ENCODE peak calls at places on chromosome 22, in nine cellular contexts. I is transverse colon, V is bronchial epithelial cell, T is H1, X is epithelial cell of esophagus, L is HCT116, Z is prostate gland, A is Peyer's patch, S is thoracic aorta. B is an unnamed sample.

GRCh38 chr22:45771711-45772110 is 100.1 kb downstream of the ATXN10 start:
- DNase-seq in T (no peak), L (no peak), X (no peak), S (no peak), A (no peak), I (no peak), Z (no peak), V (no peak), B (no peak)

GRCh38 chr22:35648066-35649025 is at the start of gene APOL6:
- DNase-seq in T (peak; percentile 47), S (no peak), L (no peak), V (peak; percentile 49), I (peak; percentile 67), A (peak; percentile 58), X (peak; percentile 57), Z (peak; percentile 58), B (no peak)

GRCh38 chr22:31080164-31080847 is 812 bp upstream of the SMTN start:
- DNase-seq in L (no peak), T (peak; percentile 67), I (no peak), X (no peak), V (no peak), A (no peak), Z (no peak), S (no peak), B (no peak)

GRCh38 chr22:30763815-30764686 is 69.4 kb downstream of the OSBP2 start:
- DNase-seq in A (no peak), L (peak; percentile 59), I (peak; percentile 45), S (no peak), T (peak; percentile 61), X (peak; percentile 96), Z (peak; percentile 68), V (peak; percentile 89), B (peak; percentile 46)

GRCh38 chr22:50469377-50470305 is 5.2 kb downstream of the SBF1 start:
- DNase-seq in L (peak; percentile 8), T (no peak), S (no peak), A (peak; percentile 99), V (peak; percentile 78), X (peak; percentile 81), Z (peak; percentile 56), I (peak; percentile 95), B (peak; percentile 25)

GRCh38 chr22:49856343-49856742 is 2.7 kb downstream of the ZBED4 start:
- DNase-seq in V (no peak), A (no peak), L (no peak), T (no peak), X (no peak), S (no peak), I (no peak), Z (no peak), B (no peak)

GRCh38 chr22:27614291-27615007 is 187.1 kb downstream of the MN1 start:
- DNase-seq in Z (no peak), T (no peak), X (no peak), S (no peak), A (no peak), L (no peak), V (no peak), I (no peak), B (no peak)

GRCh38 chr22:31625661-31626426 is 36.2 kb downstream of the PISD start:
- DNase-seq in I (peak; percentile 33), L (no peak), S (no peak), A (no peak), Z (peak; percentile 58), V (no peak), T (peak; percentile 84), X (peak; percentile 71), B (no peak)

GRCh38 chr22:25759825-25760231 is 17.8 kb downstream of the MYO18B start:
- DNase-seq in A (no peak), T (no peak), Z (no peak), X (peak; percentile 96), V (peak; percentile 99), I (no peak), S (peak; percentile 44), L (no peak), B (no peak)

GRCh38 chr22:39518124-39518786 is 2.1 kb upstream of the ATF4 start:
- DNase-seq in V (no peak), Z (no peak), I (no peak), S (no peak), L (no peak), A (no peak), X (no peak), T (no peak), B (no peak)

GRCh38 chr22:45968003-45968650 is 8.8 kb downstream of the WNT7B start:
- DNase-seq in Z (no peak), V (no peak), I (no peak), X (no peak), A (no peak), L (no peak), T (no peak), S (no peak), B (no peak)

GRCh38 chr22:46196268-46196667 is 45.9 kb downstream of the PPARA start:
- DNase-seq in I (peak; percentile 66), S (no peak), L (no peak), Z (peak; percentile 31), V (no peak), A (no peak), X (no peak), T (no peak), B (no peak)

GRCh38 chr22:25746012-25746373 is 4.0 kb downstream of the MYO18B start:
- DNase-seq in A (no peak), T (no peak), L (no peak), Z (no peak), V (peak; percentile 66), X (peak; percentile 65), I (no peak), S (no peak), B (no peak)

GRCh38 chr22:49182416-49182815 is 645.3 kb downstream of the BRD1 start:
- DNase-seq in L (no peak), Z (no peak), A (no peak), T (no peak), I (no peak), S (no peak), X (no peak), V (no peak), B (no peak)

GRCh38 chr22:22941831-22942510 is 54.4 kb downstream of the IGLL5 start:
- DNase-seq in I (peak; percentile 4), T (peak; percentile 34), X (no peak), Z (no peak), V (no peak), S (no peak), A (peak; percentile 15), L (no peak), B (no peak)

GRCh38 chr22:23035557-23036277 is 34.6 kb upstream of the GNAZ start:
- DNase-seq in S (no peak), L (no peak), Z (no peak), I (no peak), V (no peak), T (no peak), A (peak; percentile 77), X (no peak), B (peak; percentile 6)

DNA sequence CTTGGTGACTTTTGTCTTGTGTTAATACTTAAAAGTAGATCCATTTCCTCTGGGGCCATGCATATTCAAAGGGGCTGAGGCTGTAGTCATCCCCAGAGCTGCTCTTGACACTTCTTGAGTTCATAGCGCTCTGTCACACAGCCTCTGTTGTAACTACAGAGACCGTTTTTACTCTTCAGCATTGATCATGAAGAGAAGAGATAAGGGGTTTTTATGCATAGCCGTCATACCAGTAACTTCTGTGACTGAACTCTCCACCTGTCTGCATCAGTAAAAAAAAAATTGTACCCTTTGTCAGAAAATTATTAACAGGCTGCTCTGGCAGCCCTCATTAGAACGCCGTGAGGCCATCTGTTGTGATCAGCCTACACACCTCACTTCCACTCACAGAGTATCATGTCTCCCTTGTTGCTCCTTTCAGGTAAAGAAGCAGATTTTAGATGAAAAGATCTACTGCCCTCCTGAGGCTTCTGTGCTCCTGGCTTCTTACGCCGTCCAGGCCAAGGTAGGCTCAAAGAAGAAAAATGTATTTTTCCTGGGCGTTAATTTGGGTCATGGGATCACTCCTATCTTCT is 38.4 kb downstream of the NF2 start:
- DNase-seq in I (no peak), X (no peak), S (no peak), V (no peak), A (no peak), T (no peak), L (no peak), Z (no peak), B (no peak)
- TF ChIP-seq CTCF in I (no peak), X (no peak), S (no peak), V (no peak), A (no peak), T (no peak), L (no peak), Z (no peak), B (no peak)

GRCh38 chr22:20267441-20268288 is 453 bp downstream of the RTN4R start:
- DNase-seq in A (no peak), T (peak; percentile 59), I (peak; percentile 31), X (peak; percentile 33), S (no peak), V (no peak), L (no peak), Z (no peak), B (no peak)
- H3K4me3 ChIP-seq in A (peak overlapping the region; percentile 67), T (peak overlapping the region; percentile 30), I (peak overlapping the region; percentile 57), X (peak overlapping the region; percentile 38), S (peak overlapping the region; percentile 70), V (peak overlapping the region; percentile 55), L (peak overlapping the region; percentile 50), Z (peak overlapping the region; percentile 37), B (peak overlapping the region; percentile 30)

GRCh38 chr22:38214248-38215056 is 12.7 kb downstream of the MAFF start:
- DNase-seq in S (no peak), L (no peak), T (peak; percentile 95), Z (peak; percentile 42), I (peak; percentile 83), A (peak; percentile 79), V (peak; percentile 43), X (peak; percentile 72), B (no peak)
- TF ChIP-seq CTCF in S (peak; percentile 23), L (no peak), T (no peak), Z (peak; percentile 28), I (no peak), A (peak; percentile 27), V (peak; percentile 36), X (peak; percentile 12), B (no peak)

GRCh38 chr22:47337161-47337621 is 574.7 kb downstream of the TBC1D22A start:
- DNase-seq in V (peak; percentile 16), Z (peak; percentile 59), I (peak; percentile 14), A (no peak), X (peak; percentile 4), L (peak; percentile 76), T (no peak), S (no peak), B (peak; percentile 39)
- H3K4me3 ChIP-seq in V (no peak overlapping the region), Z (no peak overlapping the region), I (no peak overlapping the region), A (peak overlapping the region; percentile 25), X (no peak overlapping the region), L (peak overlapping the region; percentile 21), T (no peak overlapping the region), S (no peak overlapping the region), B (no peak overlapping the region)

B was measured in HFF-Myc.